ENCODE peak calls at places on chromosome 17, in nine cellular contexts. E is A549, U is K562, I is IMR-90, F is gastrocnemius medialis, O is body of pancreas, K is HepG2, J is right lobe of liver, X is HCT116. N is an unnamed sample.

GRCh38 chr17:3571043-3571900 is 13.7 kb upstream of the TRPV3 start:
- ATAC-seq in E (no peak), U (no peak), I (no peak), F (no peak), O (no peak), K (no peak), J (no peak), X (no peak), N (no peak)

GRCh38 chr17:15340966-15341365 is 431 bp downstream of the TEKT3 start:
- ATAC-seq in E (peak; percentile 45), U (no peak), I (no peak), F (peak; percentile 51), O (peak; percentile 16), K (no peak), J (no peak), X (no peak), N (no peak)

GRCh38 chr17:21286066-21286770 is 1.7 kb downstream of the MAP2K3 start:
- ATAC-seq in E (peak; percentile 73), U (peak; percentile 11), I (peak; percentile 48), F (peak; percentile 39), O (peak; percentile 49), K (peak; percentile 58), J (peak; percentile 54), X (peak; percentile 9), N (peak; percentile 74)

GRCh38 chr17:44176671-44177501 is 6.4 kb downstream of the ASB16 start:
- ATAC-seq in E (peak; percentile 19), U (peak; percentile 31), I (no peak), F (no peak), O (no peak), K (peak; percentile 28), J (no peak), X (peak; percentile 13), N (peak; percentile 19)

GRCh38 chr17:59353106-59353854 is 21.8 kb downstream of the YPEL2 start:
- ATAC-seq in E (no peak), U (no peak), I (no peak), F (peak; percentile 23), O (no peak), K (no peak), J (no peak), X (no peak), N (no peak)

GRCh38 chr17:33137411-33137810 is 145.8 kb downstream of the SPACA3 start:
- ATAC-seq in E (no peak), U (no peak), I (no peak), F (no peak), O (no peak), K (no peak), J (no peak), X (no peak), N (no peak)

GRCh38 chr17:70683936-70684335 is 514.6 kb downstream of the KCNJ2 start:
- ATAC-seq in E (no peak), U (no peak), I (no peak), F (no peak), O (no peak), K (no peak), J (no peak), X (no peak), N (no peak)

GRCh38 chr17:58336456-58337094 is 8.0 kb upstream of the TSPOAP1 start:
- ATAC-seq in E (no peak), U (no peak), I (no peak), F (peak; percentile 35), O (no peak), K (peak; percentile 2), J (no peak), X (no peak), N (no peak)

GRCh38 chr17:58432806-58433573 is 15.7 kb upstream of the RNF43 start:
- ATAC-seq in E (no peak), U (peak; percentile 36), I (no peak), F (no peak), O (no peak), K (peak; percentile 32), J (no peak), X (peak; percentile 73), N (no peak)

GRCh38 chr17:72423718-72424117 is 302.9 kb downstream of the SOX9 start:
- ATAC-seq in E (no peak), U (no peak), I (no peak), F (no peak), O (no peak), K (no peak), J (no peak), X (no peak), N (no peak)

GRCh38 chr17:78779848-78780247 is 2.2 kb downstream of the CYTH1 start:
- ATAC-seq in E (no peak), U (no peak), I (no peak), F (no peak), O (no peak), K (no peak), J (no peak), X (no peak), N (no peak)

GRCh38 chr17:29663155-29663554 is 40.4 kb upstream of the CORO6 start:
- ATAC-seq in E (peak; percentile 60), U (peak; percentile 79), I (peak; percentile 72), F (peak; percentile 78), O (no peak), K (peak; percentile 40), J (no peak), X (no peak), N (no peak)

GRCh38 chr17:4806770-4807533 is at the start of gene PLD2:
- ATAC-seq in E (peak; percentile 98), U (peak; percentile 100), I (peak; percentile 100), F (peak; percentile 94), O (peak; percentile 98), K (peak; percentile 97), J (peak; percentile 90), X (peak; percentile 98), N (peak; percentile 99)
- TF ChIP-seq POLR2A in E (peak; percentile 88), U (no peak), I (no peak), F (peak; percentile 50), O (peak; percentile 34), K (peak; percentile 74), J (peak; percentile 62), X (peak; percentile 46), N (peak; percentile 42)

GRCh38 chr17:31564883-31565297 is 173.4 kb downstream of the RAB11FIP4 start:
- ATAC-seq in E (no peak), U (no peak), I (peak; percentile 55), F (no peak), O (peak; percentile 65), K (no peak), J (no peak), X (no peak), N (no peak)
- H3K4me1 ChIP-seq in E (peaks cover 35% of the 10 kb centered on the region), U (no peaks in the 10 kb centered on the region), I (peaks cover 38% of the 10 kb centered on the region), F (peaks cover 7% of the 10 kb centered on the region), O (peaks cover 72% of the 10 kb centered on the region), K (peaks cover 52% of the 10 kb centered on the region), J (peaks cover 87% of the 10 kb centered on the region), X (no peaks in the 10 kb centered on the region), N (no peaks in the 10 kb centered on the region)

GRCh38 chr17:82963104-82963950 is 116.1 kb upstream of the METRNL start:
- ATAC-seq in E (peak; percentile 41), U (no peak), I (peak; percentile 96), F (peak; percentile 44), O (peak; percentile 78), K (no peak), J (peak; percentile 83), X (no peak), N (peak; percentile 90)
- H3K4me3 ChIP-seq in E (no peak overlapping the region), U (no peak overlapping the region), I (no peak overlapping the region), F (no peak overlapping the region), O (no peak overlapping the region), K (no peak overlapping the region), J (no peak overlapping the region), X (no peak overlapping the region), N (no peak overlapping the region)

GRCh38 chr17:76490112-76490710 is 11.0 kb downstream of the RHBDF2 start:
- ATAC-seq in E (no peak), U (no peak), I (no peak), F (no peak), O (no peak), K (no peak), J (no peak), X (no peak), N (no peak)

GRCh38 chr17:76492989-76493501 is 8.2 kb downstream of the RHBDF2 start:
- ATAC-seq in E (no peak), U (no peak), I (peak; percentile 81), F (peak; percentile 53), O (no peak), K (peak; percentile 28), J (peak; percentile 51), X (no peak), N (peak; percentile 74)

GRCh38 chr17:76493505-76494167 is 7.6 kb downstream of the RHBDF2 start:
- ATAC-seq in E (no peak), U (no peak), I (no peak), F (no peak), O (no peak), K (no peak), J (no peak), X (no peak), N (no peak)

GRCh38 chr17:76491271-76492184 is 9.7 kb downstream of the RHBDF2 start:
- ATAC-seq in E (no peak), U (peak; percentile 76), I (no peak), F (no peak), O (no peak), K (peak; percentile 8), J (peak; percentile 30), X (no peak), N (no peak)

DNA sequence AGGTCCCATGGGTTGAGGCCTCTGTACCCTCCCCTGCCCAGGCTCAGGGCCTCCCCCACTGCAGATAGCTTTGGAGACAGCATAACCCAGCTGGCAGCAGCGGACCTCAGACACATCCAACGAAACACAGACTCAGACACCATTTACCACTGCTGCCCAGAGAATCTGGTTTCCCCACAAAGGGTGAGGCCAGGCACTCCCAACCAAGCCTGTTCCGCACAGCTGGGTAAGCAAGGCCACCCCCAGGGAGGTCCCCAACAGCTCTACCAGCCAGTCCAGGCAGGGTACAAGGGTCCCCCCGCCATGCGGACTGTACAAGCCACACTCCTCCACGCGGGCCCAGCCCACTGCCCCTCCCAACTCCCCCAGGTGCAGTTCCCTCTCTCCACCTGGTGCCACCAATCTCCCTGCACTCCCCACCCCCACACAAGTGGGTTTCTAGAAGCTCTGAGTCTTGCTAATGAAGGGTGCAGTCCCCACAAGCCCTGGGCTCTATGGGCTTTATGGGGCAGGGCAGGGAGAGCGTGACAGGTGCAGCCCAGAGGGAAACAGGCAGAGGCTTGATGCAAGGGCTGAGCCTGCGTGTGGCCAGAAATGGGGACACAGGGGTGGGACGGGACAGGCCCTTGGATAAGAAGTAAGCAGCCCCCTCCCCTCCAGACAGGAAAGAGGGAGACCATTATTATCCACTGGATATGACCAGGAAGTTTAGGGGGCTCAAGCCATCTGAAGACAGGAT is 8.8 kb downstream of the RHBDF2 start:
- ATAC-seq in E (peak; percentile 4), U (no peak), I (no peak), F (no peak), O (no peak), K (peak; percentile 52), J (peak; percentile 28), X (peak; percentile 13), N (no peak)
- TF ChIP-seq POLR2A in E (no peak), U (no peak), I (no peak), F (no peak), O (no peak), K (no peak), J (no peak), X (no peak), N (no peak)

GRCh38 chr17:63626551-63627228 is 4.5 kb downstream of the MAP3K3 start:
- ATAC-seq in E (no peak), U (no peak), I (no peak), F (no peak), O (no peak), K (no peak), J (no peak), X (no peak), N (no peak)
- H3K4me1 ChIP-seq in E (peaks cover 10% of the 10 kb centered on the region), U (peaks cover 22% of the 10 kb centered on the region), I (peaks cover 6% of the 10 kb centered on the region), F (peaks cover 56% of the 10 kb centered on the region), O (peaks cover 45% of the 10 kb centered on the region), K (peaks cover 39% of the 10 kb centered on the region), J (peaks cover 67% of the 10 kb centered on the region), X (peaks cover 7% of the 10 kb centered on the region), N (peaks cover 18% of the 10 kb centered on the region)